ENCODE peak calls at places on chromosomes 13 and 19, in seven cellular contexts. One of them, this sample, is unnamed.

GRCh38 chr19:32257326-32258073 is 87.9 kb upstream of the ZNF507 start:
- DNase-seq in fibroblast of pulmonary artery: no peak
- DNase-seq in activated T-helper 1 cell treated with Interleukin-2 at 50 U/mL for 16 hours: no peak
- DNase-seq in adrenal gland: no peak
- DNase-seq in GM10248: no peak
- DNase-seq in retina: no peak
- DNase-seq in activated naive CD8-positive, alpha-beta T cell treated with anti-CD3 and anti-CD28 coated beads for 36 hours: no peak
- DNase-seq in this sample: no peak

GRCh38 chr19:32168606-32169005 is 176.8 kb upstream of the ZNF507 start:
- DNase-seq in fibroblast of pulmonary artery: no peak
- DNase-seq in activated T-helper 1 cell treated with Interleukin-2 at 50 U/mL for 16 hours: no peak
- DNase-seq in adrenal gland: no peak
- DNase-seq in GM10248: no peak
- DNase-seq in retina: no peak
- DNase-seq in activated naive CD8-positive, alpha-beta T cell treated with anti-CD3 and anti-CD28 coated beads for 36 hours: no peak
- DNase-seq in this sample: no peak

GRCh38 chr19:51709575-51709974 is 14.2 kb downstream of the HAS1 start:
- DNase-seq in fibroblast of pulmonary artery: no peak
- DNase-seq in activated T-helper 1 cell treated with Interleukin-2 at 50 U/mL for 16 hours: no peak
- DNase-seq in adrenal gland: no peak
- DNase-seq in GM10248: no peak
- DNase-seq in retina: no peak
- DNase-seq in activated naive CD8-positive, alpha-beta T cell treated with anti-CD3 and anti-CD28 coated beads for 36 hours: no peak
- DNase-seq in this sample: no peak

GRCh38 chr13:34462843-34463242 is 479.2 kb upstream of the NBEA start:
- DNase-seq in fibroblast of pulmonary artery: peak; percentile 64
- DNase-seq in activated T-helper 1 cell treated with Interleukin-2 at 50 U/mL for 16 hours: no peak
- DNase-seq in adrenal gland: peak; percentile 9
- DNase-seq in GM10248: no peak
- DNase-seq in retina: no peak
- DNase-seq in activated naive CD8-positive, alpha-beta T cell treated with anti-CD3 and anti-CD28 coated beads for 36 hours: no peak
- DNase-seq in this sample: no peak

GRCh38 chr13:29925457-29925856 is 75.0 kb upstream of the UBL3 start:
- DNase-seq in fibroblast of pulmonary artery: peak; percentile 95
- DNase-seq in activated T-helper 1 cell treated with Interleukin-2 at 50 U/mL for 16 hours: no peak
- DNase-seq in adrenal gland: peak; percentile 72
- DNase-seq in GM10248: no peak
- DNase-seq in retina: no peak
- DNase-seq in activated naive CD8-positive, alpha-beta T cell treated with anti-CD3 and anti-CD28 coated beads for 36 hours: no peak
- DNase-seq in this sample: no peak

GRCh38 chr19:41696402-41697197 is 8.5 kb upstream of the CEACAM7 start:
- DNase-seq in fibroblast of pulmonary artery: peak; percentile 3
- DNase-seq in activated T-helper 1 cell treated with Interleukin-2 at 50 U/mL for 16 hours: no peak
- DNase-seq in adrenal gland: no peak
- DNase-seq in GM10248: no peak
- DNase-seq in retina: no peak
- DNase-seq in activated naive CD8-positive, alpha-beta T cell treated with anti-CD3 and anti-CD28 coated beads for 36 hours: no peak
- DNase-seq in this sample: no peak

GRCh38 chr13:113407103-113407530 is 43.2 kb upstream of the GRTP1 start:
- DNase-seq in fibroblast of pulmonary artery: no peak
- DNase-seq in activated T-helper 1 cell treated with Interleukin-2 at 50 U/mL for 16 hours: no peak
- DNase-seq in adrenal gland: no peak
- DNase-seq in GM10248: no peak
- DNase-seq in retina: no peak
- DNase-seq in activated naive CD8-positive, alpha-beta T cell treated with anti-CD3 and anti-CD28 coated beads for 36 hours: no peak
- DNase-seq in this sample: no peak

GRCh38 chr13:30000373-30000770 is 150.0 kb upstream of the UBL3 start:
- DNase-seq in fibroblast of pulmonary artery: no peak
- DNase-seq in activated T-helper 1 cell treated with Interleukin-2 at 50 U/mL for 16 hours: no peak
- DNase-seq in adrenal gland: no peak
- DNase-seq in GM10248: no peak
- DNase-seq in retina: no peak
- DNase-seq in activated naive CD8-positive, alpha-beta T cell treated with anti-CD3 and anti-CD28 coated beads for 36 hours: no peak
- DNase-seq in this sample: no peak

GRCh38 chr13:53885997-53886396 is 857.4 kb downstream of the OLFM4 start:
- DNase-seq in fibroblast of pulmonary artery: no peak
- DNase-seq in activated T-helper 1 cell treated with Interleukin-2 at 50 U/mL for 16 hours: no peak
- DNase-seq in adrenal gland: no peak
- DNase-seq in GM10248: no peak
- DNase-seq in retina: no peak
- DNase-seq in activated naive CD8-positive, alpha-beta T cell treated with anti-CD3 and anti-CD28 coated beads for 36 hours: no peak
- DNase-seq in this sample: no peak

GRCh38 chr13:70844391-70845108 is 736.3 kb upstream of the KLHL1 start:
- DNase-seq in fibroblast of pulmonary artery: no peak
- DNase-seq in activated T-helper 1 cell treated with Interleukin-2 at 50 U/mL for 16 hours: no peak
- DNase-seq in adrenal gland: no peak
- DNase-seq in GM10248: no peak
- DNase-seq in retina: no peak
- DNase-seq in activated naive CD8-positive, alpha-beta T cell treated with anti-CD3 and anti-CD28 coated beads for 36 hours: no peak
- DNase-seq in this sample: no peak

GRCh38 chr13:51284339-51284738 is 55.2 kb upstream of the SERPINE3 start:
- DNase-seq in fibroblast of pulmonary artery: no peak
- DNase-seq in activated T-helper 1 cell treated with Interleukin-2 at 50 U/mL for 16 hours: no peak
- DNase-seq in adrenal gland: no peak
- DNase-seq in GM10248: no peak
- DNase-seq in retina: no peak
- DNase-seq in activated naive CD8-positive, alpha-beta T cell treated with anti-CD3 and anti-CD28 coated beads for 36 hours: no peak
- DNase-seq in this sample: no peak

GRCh38 chr13:113557013-113557412 is 27.5 kb upstream of the TFDP1 start:
- DNase-seq in fibroblast of pulmonary artery: no peak
- DNase-seq in activated T-helper 1 cell treated with Interleukin-2 at 50 U/mL for 16 hours: no peak
- DNase-seq in adrenal gland: no peak
- DNase-seq in GM10248: no peak
- DNase-seq in retina: no peak
- DNase-seq in activated naive CD8-positive, alpha-beta T cell treated with anti-CD3 and anti-CD28 coated beads for 36 hours: no peak
- DNase-seq in this sample: no peak

GRCh38 chr19:20247016-20247683 is 80.1 kb downstream of the ZNF486 start:
- DNase-seq in fibroblast of pulmonary artery: peak; percentile 18
- DNase-seq in activated T-helper 1 cell treated with Interleukin-2 at 50 U/mL for 16 hours: peak; percentile 7
- DNase-seq in adrenal gland: peak; percentile 30
- DNase-seq in GM10248: no peak
- DNase-seq in retina: peak; percentile 48
- DNase-seq in activated naive CD8-positive, alpha-beta T cell treated with anti-CD3 and anti-CD28 coated beads for 36 hours: no peak
- DNase-seq in this sample: no peak

GRCh38 chr19:13181747-13182388 is 31.7 kb downstream of the IER2 start:
- DNase-seq in fibroblast of pulmonary artery: peak; percentile 69
- DNase-seq in activated T-helper 1 cell treated with Interleukin-2 at 50 U/mL for 16 hours: no peak
- DNase-seq in adrenal gland: peak; percentile 83
- DNase-seq in GM10248: peak; percentile 64
- DNase-seq in retina: peak; percentile 54
- DNase-seq in activated naive CD8-positive, alpha-beta T cell treated with anti-CD3 and anti-CD28 coated beads for 36 hours: peak; percentile 54
- DNase-seq in this sample: no peak

GRCh38 chr13:60335531-60335930 is 61.5 kb upstream of the TDRD3 start:
- DNase-seq in fibroblast of pulmonary artery: peak; percentile 30
- DNase-seq in activated T-helper 1 cell treated with Interleukin-2 at 50 U/mL for 16 hours: no peak
- DNase-seq in adrenal gland: no peak
- DNase-seq in GM10248: no peak
- DNase-seq in retina: no peak
- DNase-seq in activated naive CD8-positive, alpha-beta T cell treated with anti-CD3 and anti-CD28 coated beads for 36 hours: no peak
- DNase-seq in this sample: no peak

GRCh38 chr13:78712866-78713265 is 53.9 kb upstream of the OBI1 start:
- DNase-seq in fibroblast of pulmonary artery: no peak
- DNase-seq in activated T-helper 1 cell treated with Interleukin-2 at 50 U/mL for 16 hours: no peak
- DNase-seq in adrenal gland: no peak
- DNase-seq in GM10248: no peak
- DNase-seq in retina: no peak
- DNase-seq in activated naive CD8-positive, alpha-beta T cell treated with anti-CD3 and anti-CD28 coated beads for 36 hours: no peak
- DNase-seq in this sample: no peak

GRCh38 chr19:42488783-42489521 is 39.3 kb downstream of the CEACAM1 start:
- DNase-seq in fibroblast of pulmonary artery: no peak
- DNase-seq in activated T-helper 1 cell treated with Interleukin-2 at 50 U/mL for 16 hours: no peak
- DNase-seq in adrenal gland: no peak
- DNase-seq in GM10248: no peak
- DNase-seq in retina: no peak
- DNase-seq in activated naive CD8-positive, alpha-beta T cell treated with anti-CD3 and anti-CD28 coated beads for 36 hours: no peak
- DNase-seq in this sample: no peak

GRCh38 chr19:51124729-51125128 is at the start of gene SIGLEC9:
- DNase-seq in fibroblast of pulmonary artery: no peak
- DNase-seq in activated T-helper 1 cell treated with Interleukin-2 at 50 U/mL for 16 hours: no peak
- DNase-seq in adrenal gland: peak; percentile 58
- DNase-seq in GM10248: no peak
- DNase-seq in retina: no peak
- DNase-seq in activated naive CD8-positive, alpha-beta T cell treated with anti-CD3 and anti-CD28 coated beads for 36 hours: no peak
- DNase-seq in this sample: no peak

GRCh38 chr13:52010890-52011689 is at the start of gene ATP7B:
- DNase-seq in fibroblast of pulmonary artery: no peak
- DNase-seq in activated T-helper 1 cell treated with Interleukin-2 at 50 U/mL for 16 hours: no peak
- DNase-seq in adrenal gland: no peak
- DNase-seq in GM10248: peak; percentile 41
- DNase-seq in retina: no peak
- DNase-seq in activated naive CD8-positive, alpha-beta T cell treated with anti-CD3 and anti-CD28 coated beads for 36 hours: peak; percentile 45
- DNase-seq in this sample: peak; percentile 3

GRCh38 chr13:72230131-72230530 is 363.1 kb upstream of the DACH1 start:
- DNase-seq in fibroblast of pulmonary artery: no peak
- DNase-seq in activated T-helper 1 cell treated with Interleukin-2 at 50 U/mL for 16 hours: no peak
- DNase-seq in adrenal gland: no peak
- DNase-seq in GM10248: no peak
- DNase-seq in retina: no peak
- DNase-seq in activated naive CD8-positive, alpha-beta T cell treated with anti-CD3 and anti-CD28 coated beads for 36 hours: no peak
- DNase-seq in this sample: no peak

GRCh38 chr13:97743946-97744345 is 209.5 kb upstream of the IPO5 start:
- DNase-seq in fibroblast of pulmonary artery: peak; percentile 63
- DNase-seq in activated T-helper 1 cell treated with Interleukin-2 at 50 U/mL for 16 hours: no peak
- DNase-seq in adrenal gland: no peak
- DNase-seq in GM10248: no peak
- DNase-seq in retina: no peak
- DNase-seq in activated naive CD8-positive, alpha-beta T cell treated with anti-CD3 and anti-CD28 coated beads for 36 hours: no peak
- DNase-seq in this sample: no peak

GRCh38 chr19:34879563-34879962 is 47.1 kb upstream of the ZNF30 start:
- DNase-seq in fibroblast of pulmonary artery: no peak
- DNase-seq in activated T-helper 1 cell treated with Interleukin-2 at 50 U/mL for 16 hours: no peak
- DNase-seq in adrenal gland: no peak
- DNase-seq in GM10248: no peak
- DNase-seq in retina: no peak
- DNase-seq in activated naive CD8-positive, alpha-beta T cell treated with anti-CD3 and anti-CD28 coated beads for 36 hours: no peak
- DNase-seq in this sample: no peak

GRCh38 chr13:36420437-36420891 is 11.8 kb upstream of the CCNA1 start:
- DNase-seq in fibroblast of pulmonary artery: peak; percentile 90
- DNase-seq in activated T-helper 1 cell treated with Interleukin-2 at 50 U/mL for 16 hours: peak; percentile 10
- DNase-seq in adrenal gland: peak; percentile 75
- DNase-seq in GM10248: peak; percentile 63
- DNase-seq in retina: peak; percentile 84
- DNase-seq in activated naive CD8-positive, alpha-beta T cell treated with anti-CD3 and anti-CD28 coated beads for 36 hours: peak; percentile 58
- DNase-seq in this sample: peak; percentile 1

GRCh38 chr13:31119966-31120733 is 41.6 kb downstream of the HSPH1 start:
- DNase-seq in fibroblast of pulmonary artery: peak; percentile 29
- DNase-seq in activated T-helper 1 cell treated with Interleukin-2 at 50 U/mL for 16 hours: no peak
- DNase-seq in adrenal gland: no peak
- DNase-seq in GM10248: no peak
- DNase-seq in retina: no peak
- DNase-seq in activated naive CD8-positive, alpha-beta T cell treated with anti-CD3 and anti-CD28 coated beads for 36 hours: no peak
- DNase-seq in this sample: no peak

GRCh38 chr13:52845766-52846566 is 2.5 kb downstream of the PCDH8 start:
- DNase-seq in fibroblast of pulmonary artery: peak; percentile 8
- DNase-seq in activated T-helper 1 cell treated with Interleukin-2 at 50 U/mL for 16 hours: no peak
- DNase-seq in adrenal gland: peak; percentile 12
- DNase-seq in GM10248: peak; percentile 46
- DNase-seq in retina: peak; percentile 88
- DNase-seq in activated naive CD8-positive, alpha-beta T cell treated with anti-CD3 and anti-CD28 coated beads for 36 hours: peak; percentile 50
- DNase-seq in this sample: no peak

GRCh38 chr13:51360489-51360888 is 21.0 kb downstream of the SERPINE3 start:
- DNase-seq in fibroblast of pulmonary artery: no peak
- DNase-seq in activated T-helper 1 cell treated with Interleukin-2 at 50 U/mL for 16 hours: no peak
- DNase-seq in adrenal gland: no peak
- DNase-seq in GM10248: no peak
- DNase-seq in retina: no peak
- DNase-seq in activated naive CD8-positive, alpha-beta T cell treated with anti-CD3 and anti-CD28 coated beads for 36 hours: no peak
- DNase-seq in this sample: no peak

GRCh38 chr13:107192289-107192688 is 624.4 kb upstream of the ARGLU1 start:
- DNase-seq in fibroblast of pulmonary artery: no peak
- DNase-seq in activated T-helper 1 cell treated with Interleukin-2 at 50 U/mL for 16 hours: no peak
- DNase-seq in adrenal gland: no peak
- DNase-seq in GM10248: no peak
- DNase-seq in retina: no peak
- DNase-seq in activated naive CD8-positive, alpha-beta T cell treated with anti-CD3 and anti-CD28 coated beads for 36 hours: no peak
- DNase-seq in this sample: no peak

GRCh38 chr13:35479691-35480090 is 3.2 kb upstream of the MAB21L1 start:
- DNase-seq in fibroblast of pulmonary artery: no peak
- DNase-seq in activated T-helper 1 cell treated with Interleukin-2 at 50 U/mL for 16 hours: no peak
- DNase-seq in adrenal gland: no peak
- DNase-seq in GM10248: no peak
- DNase-seq in retina: no peak
- DNase-seq in activated naive CD8-positive, alpha-beta T cell treated with anti-CD3 and anti-CD28 coated beads for 36 hours: no peak
- DNase-seq in this sample: no peak

GRCh38 chr13:40026174-40026585 is 370.7 kb downstream of the COG6 start:
- DNase-seq in fibroblast of pulmonary artery: no peak
- DNase-seq in activated T-helper 1 cell treated with Interleukin-2 at 50 U/mL for 16 hours: no peak
- DNase-seq in adrenal gland: no peak
- DNase-seq in GM10248: peak; percentile 56
- DNase-seq in retina: no peak
- DNase-seq in activated naive CD8-positive, alpha-beta T cell treated with anti-CD3 and anti-CD28 coated beads for 36 hours: peak; percentile 72
- DNase-seq in this sample: peak; percentile 2

GRCh38 chr19:55080915-55081772 is 5.5 kb downstream of the EPS8L1 start:
- DNase-seq in fibroblast of pulmonary artery: peak; percentile 70
- DNase-seq in activated T-helper 1 cell treated with Interleukin-2 at 50 U/mL for 16 hours: peak; percentile 77
- DNase-seq in adrenal gland: peak; percentile 71
- DNase-seq in GM10248: peak; percentile 97
- DNase-seq in retina: peak; percentile 83
- DNase-seq in activated naive CD8-positive, alpha-beta T cell treated with anti-CD3 and anti-CD28 coated beads for 36 hours: peak; percentile 88
- DNase-seq in this sample: peak; percentile 79

GRCh38 chr13:54705738-54706137 is 1677.1 kb downstream of the OLFM4 start:
- DNase-seq in fibroblast of pulmonary artery: no peak
- DNase-seq in activated T-helper 1 cell treated with Interleukin-2 at 50 U/mL for 16 hours: no peak
- DNase-seq in adrenal gland: no peak
- DNase-seq in GM10248: no peak
- DNase-seq in retina: no peak
- DNase-seq in activated naive CD8-positive, alpha-beta T cell treated with anti-CD3 and anti-CD28 coated beads for 36 hours: no peak
- DNase-seq in this sample: no peak

GRCh38 chr13:80706164-80706471 is 365.2 kb upstream of the SPRY2 start:
- DNase-seq in fibroblast of pulmonary artery: no peak
- DNase-seq in activated T-helper 1 cell treated with Interleukin-2 at 50 U/mL for 16 hours: no peak
- DNase-seq in adrenal gland: no peak
- DNase-seq in GM10248: no peak
- DNase-seq in retina: no peak
- DNase-seq in activated naive CD8-positive, alpha-beta T cell treated with anti-CD3 and anti-CD28 coated beads for 36 hours: no peak
- DNase-seq in this sample: no peak

GRCh38 chr13:64817721-64818120 is 2412.4 kb downstream of the PCDH9 start:
- DNase-seq in fibroblast of pulmonary artery: peak; percentile 36
- DNase-seq in activated T-helper 1 cell treated with Interleukin-2 at 50 U/mL for 16 hours: no peak
- DNase-seq in adrenal gland: no peak
- DNase-seq in GM10248: no peak
- DNase-seq in retina: no peak
- DNase-seq in activated naive CD8-positive, alpha-beta T cell treated with anti-CD3 and anti-CD28 coated beads for 36 hours: no peak
- DNase-seq in this sample: no peak